ENCODE peak calls at places on chromosomes 7 and 10, in four cellular contexts. One of them, this sample, is unnamed. For H3K4me1, the result is how much of the 10 kb centered on the place peaks cover.

GRCh38 chr7:123204206-123204835 is 4.6 kb upstream of the SLC13A1 start:
- DNase-seq in heart right ventricle: no peak
- DNase-seq in right lobe of liver: no peak
- DNase-seq in fibroblast of lung: no peak
- DNase-seq in this sample: no peak

GRCh38 chr7:149293946-149294640 is 32.1 kb downstream of the ZNF783 start:
- DNase-seq in heart right ventricle: no peak
- DNase-seq in right lobe of liver: no peak
- DNase-seq in fibroblast of lung: no peak
- DNase-seq in this sample: no peak

GRCh38 chr10:122181901-122182799 is 88.9 kb upstream of the BTBD16 start:
- DNase-seq in heart right ventricle: no peak
- DNase-seq in right lobe of liver: no peak
- DNase-seq in fibroblast of lung: peak
- DNase-seq in this sample: no peak

GRCh38 chr10:43939939-43940810 is 291.5 kb upstream of the ZNF32 start:
- DNase-seq in heart right ventricle: peak
- DNase-seq in right lobe of liver: no peak
- DNase-seq in fibroblast of lung: peak
- DNase-seq in this sample: no peak

GRCh38 chr7:107949443-107949935 is 53.5 kb downstream of the LAMB1 start:
- DNase-seq in heart right ventricle: no peak
- DNase-seq in right lobe of liver: no peak
- DNase-seq in fibroblast of lung: no peak
- DNase-seq in this sample: no peak

GRCh38 chr7:73602721-73603651 is 21.3 kb downstream of the MLXIPL start:
- DNase-seq in heart right ventricle: no peak
- DNase-seq in right lobe of liver: no peak
- DNase-seq in fibroblast of lung: no peak
- DNase-seq in this sample: no peak

GRCh38 chr10:63229192-63229591 is 96.1 kb downstream of the NRBF2 start:
- DNase-seq in heart right ventricle: no peak
- DNase-seq in right lobe of liver: no peak
- DNase-seq in fibroblast of lung: no peak
- DNase-seq in this sample: no peak

GRCh38 chr10:93947055-93947454 is 46.7 kb upstream of the PLCE1 start:
- DNase-seq in heart right ventricle: peak
- DNase-seq in right lobe of liver: no peak
- DNase-seq in fibroblast of lung: peak
- DNase-seq in this sample: no peak

GRCh38 chr10:3955493-3955892 is 170.5 kb upstream of the KLF6 start:
- DNase-seq in heart right ventricle: no peak
- DNase-seq in right lobe of liver: no peak
- DNase-seq in fibroblast of lung: no peak
- DNase-seq in this sample: no peak

GRCh38 chr10:5871596-5871995 is 18.1 kb downstream of the ANKRD16 start:
- DNase-seq in heart right ventricle: no peak
- DNase-seq in right lobe of liver: no peak
- DNase-seq in fibroblast of lung: peak
- DNase-seq in this sample: no peak

GRCh38 chr7:115274-115911 is 77.0 kb upstream of the FAM20C start:
- DNase-seq in heart right ventricle: no peak
- DNase-seq in right lobe of liver: peak
- DNase-seq in fibroblast of lung: peak
- DNase-seq in this sample: no peak

GRCh38 chr7:157907998-157908782 is 571.4 kb downstream of the DNAJB6 start:
- DNase-seq in heart right ventricle: no peak
- DNase-seq in right lobe of liver: no peak
- DNase-seq in fibroblast of lung: no peak
- DNase-seq in this sample: no peak

GRCh38 chr10:90407116-90407515 is 450.7 kb downstream of the HTR7 start:
- DNase-seq in heart right ventricle: no peak
- DNase-seq in right lobe of liver: no peak
- DNase-seq in fibroblast of lung: peak
- DNase-seq in this sample: peak

GRCh38 chr10:70265032-70265689 is 18.6 kb downstream of the NPFFR1 start:
- DNase-seq in heart right ventricle: no peak
- DNase-seq in right lobe of liver: no peak
- DNase-seq in fibroblast of lung: no peak
- DNase-seq in this sample: no peak

GRCh38 chr10:13346280-13346819 is 1.7 kb downstream of the SEPHS1 start:
- DNase-seq in heart right ventricle: peak
- DNase-seq in right lobe of liver: no peak
- DNase-seq in fibroblast of lung: peak
- DNase-seq in this sample: no peak

GRCh38 chr7:151565541-151565940 is 45.8 kb upstream of the RHEB start:
- DNase-seq in heart right ventricle: no peak
- DNase-seq in right lobe of liver: no peak
- DNase-seq in fibroblast of lung: no peak
- DNase-seq in this sample: peak

GRCh38 chr7:5481241-5482019 is 57.8 kb upstream of the TNRC18 start:
- DNase-seq in heart right ventricle: no peak
- DNase-seq in right lobe of liver: no peak
- DNase-seq in fibroblast of lung: no peak
- DNase-seq in this sample: no peak

GRCh38 chr10:78863601-78864239 is 205.0 kb upstream of the ZMIZ1 start:
- DNase-seq in heart right ventricle: no peak
- DNase-seq in right lobe of liver: no peak
- DNase-seq in fibroblast of lung: no peak
- DNase-seq in this sample: no peak

GRCh38 chr7:138981332-138982203 is at the start of gene KIAA1549:
- DNase-seq in heart right ventricle: peak
- DNase-seq in right lobe of liver: peak
- DNase-seq in fibroblast of lung: peak
- DNase-seq in this sample: no peak

GRCh38 chr7:24591152-24591551 is 17.9 kb downstream of the PALS2 start:
- DNase-seq in heart right ventricle: no peak
- DNase-seq in right lobe of liver: no peak
- DNase-seq in fibroblast of lung: no peak
- DNase-seq in this sample: no peak

GRCh38 chr10:101130984-101131961 is at the start of gene TLX1:
- DNase-seq in heart right ventricle: no peak
- DNase-seq in right lobe of liver: no peak
- DNase-seq in fibroblast of lung: no peak
- DNase-seq in this sample: no peak

DNA sequence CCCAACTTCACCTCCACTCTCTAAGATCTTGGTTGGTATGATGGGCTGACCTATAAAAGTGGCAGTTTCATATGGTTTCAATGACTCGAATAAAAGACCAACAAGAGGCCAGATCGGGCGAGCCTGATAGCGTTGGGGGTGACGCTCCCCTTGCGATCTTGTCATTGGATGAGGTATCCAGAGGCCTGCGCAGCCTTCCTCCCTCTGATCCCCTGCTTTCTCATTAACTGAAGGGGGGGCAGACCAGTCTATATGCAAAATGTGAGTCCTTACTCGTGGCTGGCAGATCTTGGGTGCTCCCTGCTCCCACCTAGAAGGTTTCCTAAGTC is 937 bp upstream of the COBL start:
- DNase-seq in heart right ventricle: no peak
- DNase-seq in right lobe of liver: no peak
- DNase-seq in fibroblast of lung: no peak
- DNase-seq in this sample: no peak
- H3K27ac ChIP-seq in heart right ventricle: peak
- H3K27ac ChIP-seq in right lobe of liver: peak
- H3K27ac ChIP-seq in fibroblast of lung: no peak
- H3K27ac ChIP-seq in this sample: no peak

GRCh38 chr7:50141854-50142253 is 48.8 kb upstream of the ZPBP start:
- DNase-seq in heart right ventricle: no peak
- DNase-seq in right lobe of liver: no peak
- DNase-seq in fibroblast of lung: no peak
- DNase-seq in this sample: no peak

GRCh38 chr7:50140688-50141087 is 47.6 kb upstream of the ZPBP start:
- DNase-seq in heart right ventricle: no peak
- DNase-seq in right lobe of liver: no peak
- DNase-seq in fibroblast of lung: no peak
- DNase-seq in this sample: no peak

GRCh38 chr7:50145801-50146338 is 52.8 kb upstream of the ZPBP start:
- DNase-seq in heart right ventricle: no peak
- DNase-seq in right lobe of liver: no peak
- DNase-seq in fibroblast of lung: no peak
- DNase-seq in this sample: no peak

GRCh38 chr7:50141131-50141530 is 48.1 kb upstream of the ZPBP start:
- DNase-seq in heart right ventricle: no peak
- DNase-seq in right lobe of liver: no peak
- DNase-seq in fibroblast of lung: no peak
- DNase-seq in this sample: no peak

DNA sequence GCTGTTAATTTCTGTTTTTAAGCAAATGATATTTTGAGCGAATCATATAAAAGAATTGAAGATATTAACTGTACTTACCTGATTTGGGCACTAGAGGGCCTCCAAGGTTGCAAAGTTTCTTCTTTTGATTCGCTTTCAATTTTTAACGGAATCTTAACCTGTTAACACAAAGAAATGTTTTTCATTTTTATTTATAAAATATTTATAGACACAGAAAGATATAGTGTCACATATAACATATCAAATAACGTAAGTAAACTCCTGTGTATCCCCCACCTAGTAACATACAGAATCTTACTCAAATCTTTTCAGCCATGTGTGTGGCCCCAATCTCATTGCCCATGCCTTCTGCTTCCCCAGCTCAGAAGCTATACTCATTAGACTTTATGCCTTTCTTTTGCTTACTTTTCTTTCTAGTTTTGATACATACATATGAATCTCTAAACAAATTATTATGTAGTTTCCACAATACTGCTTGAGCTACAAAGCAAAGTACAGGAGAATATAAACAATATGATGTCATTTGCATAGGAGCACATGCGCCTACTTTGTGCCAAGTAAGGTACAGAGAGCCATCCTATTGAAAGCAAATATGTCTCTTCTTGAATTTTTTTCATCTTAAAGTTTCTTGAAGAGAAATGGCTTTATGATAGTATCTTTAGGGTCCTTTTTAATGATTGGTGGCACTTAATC is 49.5 kb upstream of the ZPBP start:
- DNase-seq in heart right ventricle: peak
- DNase-seq in right lobe of liver: no peak
- DNase-seq in fibroblast of lung: peak
- DNase-seq in this sample: peak
- TF ChIP-seq CTCF in heart right ventricle: peak
- TF ChIP-seq CTCF in right lobe of liver: peak
- TF ChIP-seq CTCF in fibroblast of lung: peak
- TF ChIP-seq CTCF in this sample: peak

GRCh38 chr10:91592282-91593020 is 40.4 kb downstream of the PPP1R3C start:
- DNase-seq in heart right ventricle: no peak
- DNase-seq in right lobe of liver: no peak
- DNase-seq in fibroblast of lung: no peak
- DNase-seq in this sample: no peak
- H3K4me1 ChIP-seq in heart right ventricle: half or more
- H3K4me1 ChIP-seq in right lobe of liver: under half
- H3K4me1 ChIP-seq in fibroblast of lung: half or more
- H3K4me1 ChIP-seq in this sample: under half

GRCh38 chr7:43140186-43140585 is 27.7 kb downstream of the HECW1 start:
- DNase-seq in heart right ventricle: no peak
- DNase-seq in right lobe of liver: no peak
- DNase-seq in fibroblast of lung: no peak
- DNase-seq in this sample: no peak
- H3K27ac ChIP-seq in heart right ventricle: no peak
- H3K27ac ChIP-seq in right lobe of liver: no peak
- H3K27ac ChIP-seq in fibroblast of lung: no peak
- H3K27ac ChIP-seq in this sample: no peak

DNA sequence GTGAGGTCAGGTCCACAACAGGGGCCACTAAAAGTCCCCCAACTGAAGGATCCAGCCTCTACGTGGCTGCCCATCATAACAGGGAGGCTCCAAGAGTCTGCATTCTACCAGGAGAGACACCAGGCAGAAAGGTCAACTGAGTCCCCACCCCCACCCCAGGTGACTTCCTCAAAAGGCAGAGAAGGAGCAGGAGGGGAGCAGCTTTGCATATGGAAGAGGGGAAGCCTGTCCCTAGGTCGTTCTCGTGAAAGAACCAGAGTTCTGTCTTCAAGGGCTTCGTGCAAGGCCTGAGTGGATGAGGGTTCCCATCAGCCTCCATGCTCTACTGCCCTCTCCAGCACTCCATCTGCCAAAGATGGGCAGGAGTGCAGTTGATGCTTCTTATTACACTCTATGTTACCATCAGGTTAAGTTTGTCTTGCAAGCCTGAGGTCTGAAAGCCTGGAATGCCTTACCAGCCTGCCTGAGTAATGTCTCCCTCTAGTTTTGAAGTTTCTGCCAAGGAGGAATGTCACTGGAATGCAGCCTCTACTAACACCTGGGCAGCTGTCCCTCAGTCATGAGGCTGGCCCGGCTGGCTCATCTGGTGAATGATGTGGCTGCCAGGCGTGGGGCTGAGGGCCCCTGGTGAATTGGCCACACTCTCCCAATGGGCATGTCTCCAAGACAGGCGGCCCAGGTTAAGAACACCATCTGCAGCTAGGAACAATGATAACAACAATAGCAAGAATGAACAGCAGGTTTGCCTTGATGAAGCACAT is 54.3 kb upstream of the SMNDC1 start:
- DNase-seq in heart right ventricle: no peak
- DNase-seq in right lobe of liver: no peak
- DNase-seq in fibroblast of lung: no peak
- DNase-seq in this sample: peak
- TF ChIP-seq CTCF in heart right ventricle: no peak
- TF ChIP-seq CTCF in right lobe of liver: no peak
- TF ChIP-seq CTCF in fibroblast of lung: no peak
- TF ChIP-seq CTCF in this sample: peak

DNA sequence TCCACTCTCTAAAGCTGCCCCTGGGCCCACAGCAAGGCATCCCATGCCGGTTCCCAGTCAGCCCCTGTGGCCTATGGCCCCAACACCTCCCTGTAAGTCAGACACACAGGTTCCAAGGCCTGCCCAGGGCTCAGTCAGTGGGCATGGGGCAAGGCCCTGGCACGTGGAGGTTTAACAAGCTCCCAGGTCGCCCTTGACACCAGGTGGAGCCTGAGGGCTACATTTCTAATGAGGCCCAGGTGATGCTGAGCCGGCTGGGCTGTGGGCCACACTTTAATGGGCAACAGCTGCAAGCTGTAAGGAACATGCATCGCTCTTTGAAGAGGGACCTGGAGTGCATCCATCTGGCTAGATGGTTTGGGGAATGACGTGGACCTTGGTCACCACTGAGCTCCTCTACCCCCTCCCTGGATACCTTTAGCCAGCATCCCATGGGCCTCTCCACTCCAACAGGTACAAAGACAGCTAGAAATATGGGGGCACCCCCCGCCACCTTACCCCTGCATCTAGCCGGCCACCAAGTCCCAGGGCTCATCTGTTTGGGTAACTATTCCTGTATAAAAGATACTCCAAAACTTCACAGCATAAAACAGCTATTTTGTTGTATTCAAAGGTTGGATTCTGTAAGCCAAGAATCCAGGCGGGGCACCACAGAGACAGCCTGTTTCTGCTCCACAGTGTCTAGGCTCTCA is 122.5 kb downstream of the OAT start:
- DNase-seq in heart right ventricle: no peak
- DNase-seq in right lobe of liver: no peak
- DNase-seq in fibroblast of lung: peak
- DNase-seq in this sample: peak
- H3K4me1 ChIP-seq in heart right ventricle: under half
- H3K4me1 ChIP-seq in right lobe of liver: under half
- H3K4me1 ChIP-seq in fibroblast of lung: under half
- H3K4me1 ChIP-seq in this sample: under half

GRCh38 chr10:77413231-77413630 is 224.4 kb downstream of the KCNMA1 start:
- DNase-seq in heart right ventricle: no peak
- DNase-seq in right lobe of liver: no peak
- DNase-seq in fibroblast of lung: no peak
- DNase-seq in this sample: no peak
- H3K27ac ChIP-seq in heart right ventricle: no peak
- H3K27ac ChIP-seq in right lobe of liver: no peak
- H3K27ac ChIP-seq in fibroblast of lung: no peak
- H3K27ac ChIP-seq in this sample: no peak

GRCh38 chr10:47048533-47048905 is 137.3 kb downstream of the PTPN20 start:
- DNase-seq in heart right ventricle: peak
- DNase-seq in right lobe of liver: peak
- DNase-seq in fibroblast of lung: no peak
- DNase-seq in this sample: no peak
- TF ChIP-seq CTCF in heart right ventricle: no peak
- TF ChIP-seq CTCF in right lobe of liver: no peak
- TF ChIP-seq CTCF in fibroblast of lung: no peak
- TF ChIP-seq CTCF in this sample: peak

This sample was measured in foreskin keratinocyte.